ENCODE peak calls at places on chromosomes 13 and 19, in five cellular contexts. V is heart left ventricle, N is IMR-90, T is upper lobe of right lung, S is OCI-LY7. L is an unnamed sample. For H3K4me1, the result is how much of the 10 kb centered on the place peaks cover.

GRCh38 chr13:111632906-111633305 is 312.5 kb downstream of the TEX29 start:
- DNase-seq in V (no peak), N (no peak), T (no peak), S (no peak), L (no peak)

GRCh38 chr19:38360351-38360750 is 14.0 kb upstream of the PSMD8 start:
- DNase-seq in N (no peak), T (no peak), V (no peak), S (peak), L (no peak)

GRCh38 chr19:52070496-52070895 is 21.9 kb upstream of the ZNF432 start:
- DNase-seq in S (no peak), T (no peak), N (peak), V (no peak), L (no peak)

GRCh38 chr19:5103812-5104410 is 135.0 kb downstream of the KDM4B start:
- DNase-seq in N (no peak), V (no peak), S (no peak), T (no peak), L (no peak)

GRCh38 chr19:42596391-42597071 is 1.8 kb upstream of the CEACAM8 start:
- DNase-seq in S (peak), T (no peak), N (no peak), V (peak), L (no peak)

GRCh38 chr13:75088915-75089314 is 393.1 kb downstream of the TBC1D4 start:
- DNase-seq in S (no peak), N (no peak), V (no peak), T (no peak), L (no peak)

GRCh38 chr13:27962128-27962841 is 6.8 kb downstream of the CDX2 start:
- DNase-seq in V (no peak), T (no peak), N (no peak), S (no peak), L (no peak)

GRCh38 chr13:41008349-41008980 is 10.7 kb downstream of the ELF1 start:
- DNase-seq in V (no peak), S (no peak), T (no peak), N (peak), L (no peak)

GRCh38 chr19:37975071-37975470 is 68.1 kb downstream of the SIPA1L3 start:
- DNase-seq in T (peak), N (no peak), V (no peak), S (peak), L (no peak)

GRCh38 chr13:101398920-101399319 is 17.4 kb downstream of the NALCN start:
- DNase-seq in S (no peak), V (no peak), N (peak), T (no peak), L (no peak)

GRCh38 chr13:25489238-25489637 is 117.5 kb downstream of the ATP8A2 start:
- DNase-seq in N (no peak), S (no peak), V (no peak), T (no peak), L (no peak)

GRCh38 chr19:34639491-34640085 is 37.4 kb downstream of the SCGB2B2 start:
- DNase-seq in V (peak), S (peak), T (no peak), N (peak), L (no peak)

GRCh38 chr19:43589277-43589676 is 6.7 kb downstream of the IRGQ start:
- DNase-seq in S (no peak), T (no peak), N (no peak), V (no peak), L (no peak)

GRCh38 chr13:99205621-99206220 is 5.1 kb downstream of the UBAC2 start:
- DNase-seq in T (no peak), V (no peak), S (no peak), N (no peak), L (no peak)

GRCh38 chr19:8826371-8826770 is 5.7 kb downstream of the ZNF558 start:
- DNase-seq in N (no peak), V (no peak), S (peak), T (no peak), L (no peak)

GRCh38 chr19:46221981-46222610 is 7.4 kb upstream of the IGFL1 start:
- DNase-seq in T (peak), S (no peak), N (peak), V (peak), L (peak)

GRCh38 chr19:55615553-55616394 is 8.6 kb downstream of the ZNF784 start:
- DNase-seq in S (no peak), N (no peak), T (no peak), V (no peak), L (no peak)

GRCh38 chr19:40799558-40800338 is 757 bp downstream of the EGLN2 start:
- DNase-seq in S (peak), V (peak), N (no peak), T (peak), L (no peak)

GRCh38 chr13:70023506-70023905 is 84.1 kb upstream of the ATXN8OS start:
- DNase-seq in N (no peak), V (no peak), S (no peak), T (no peak), L (no peak)

GRCh38 chr13:48066310-48066989 is 28.5 kb downstream of the MED4 start:
- DNase-seq in N (peak), T (no peak), S (no peak), V (no peak), L (no peak)

GRCh38 chr19:41691268-41691970 is 3.3 kb upstream of the CEACAM7 start:
- DNase-seq in V (no peak), T (peak), S (no peak), N (no peak), L (no peak)

GRCh38 chr19:39752390-39752789 is 14.6 kb upstream of the CLC start:
- DNase-seq in N (no peak), V (no peak), S (no peak), T (no peak), L (no peak)

GRCh38 chr13:43200736-43201135 is 177.3 kb downstream of the DNAJC15 start:
- DNase-seq in S (no peak), V (no peak), T (no peak), N (no peak), L (no peak)

GRCh38 chr13:110528911-110529310 is 32.6 kb downstream of the RAB20 start:
- DNase-seq in T (no peak), N (no peak), S (no peak), V (no peak), L (no peak)

GRCh38 chr13:111513766-111514611 is 193.5 kb downstream of the TEX29 start:
- DNase-seq in N (no peak), T (no peak), S (no peak), V (no peak), L (no peak)

DNA sequence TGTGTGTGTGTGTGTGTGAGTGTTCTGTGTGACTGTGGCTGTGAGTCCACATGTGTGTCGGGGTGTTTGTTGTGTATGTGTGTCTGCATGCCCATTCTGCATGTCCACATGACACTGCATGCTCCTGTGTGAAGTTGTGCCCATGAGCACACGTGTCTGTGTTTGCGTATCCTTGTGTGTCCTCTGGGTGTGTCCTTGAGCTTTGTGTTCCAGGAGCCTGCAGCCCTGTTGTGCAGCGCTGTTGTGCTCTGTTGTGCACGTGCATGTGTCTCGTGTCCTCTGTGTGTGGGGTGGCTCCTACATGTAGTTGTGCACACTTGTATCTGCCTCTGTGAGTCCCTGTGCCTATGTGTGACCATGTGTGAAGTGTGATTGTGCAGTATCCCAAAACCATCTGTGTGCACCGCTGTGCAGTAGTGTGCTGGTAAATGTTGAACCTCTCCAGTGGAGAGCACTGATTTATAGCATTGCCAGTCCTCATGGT is 2.2 kb upstream of the ARHGEF18 start:
- DNase-seq in N (no peak), T (peak), V (no peak), S (peak), L (no peak)
- H3K4me1 ChIP-seq in N (under half), T (under half), V (under half), S (half or more), L (under half)

GRCh38 chr19:24033308-24033961 is 53.6 kb upstream of the ZNF254 start:
- DNase-seq in S (peak), T (peak), V (peak), N (peak), L (peak)
- TF ChIP-seq CTCF in S (no peak), T (no peak), V (no peak), N (peak), L (no peak)

GRCh38 chr19:305240-306150 is 14.3 kb upstream of the PLPP2 start:
- DNase-seq in S (no peak), T (no peak), N (no peak), V (no peak), L (no peak)
- H3K4me3 ChIP-seq in S (no peak), T (no peak), N (no peak), V (no peak), L (no peak)

GRCh38 chr13:30870049-30870884 is 35.8 kb upstream of the MEDAG start:
- DNase-seq in S (peak), N (peak), V (peak), T (no peak), L (peak)

GRCh38 chr13:30872195-30872594 is 33.9 kb upstream of the MEDAG start:
- DNase-seq in S (no peak), V (no peak), T (no peak), N (no peak), L (no peak)

GRCh38 chr13:30871713-30872029 is 34.4 kb upstream of the MEDAG start:
- DNase-seq in S (no peak), V (no peak), N (no peak), T (no peak), L (no peak)

GRCh38 chr13:30869491-30869890 is 36.6 kb upstream of the MEDAG start:
- DNase-seq in S (no peak), T (no peak), V (no peak), N (peak), L (no peak)

DNA sequence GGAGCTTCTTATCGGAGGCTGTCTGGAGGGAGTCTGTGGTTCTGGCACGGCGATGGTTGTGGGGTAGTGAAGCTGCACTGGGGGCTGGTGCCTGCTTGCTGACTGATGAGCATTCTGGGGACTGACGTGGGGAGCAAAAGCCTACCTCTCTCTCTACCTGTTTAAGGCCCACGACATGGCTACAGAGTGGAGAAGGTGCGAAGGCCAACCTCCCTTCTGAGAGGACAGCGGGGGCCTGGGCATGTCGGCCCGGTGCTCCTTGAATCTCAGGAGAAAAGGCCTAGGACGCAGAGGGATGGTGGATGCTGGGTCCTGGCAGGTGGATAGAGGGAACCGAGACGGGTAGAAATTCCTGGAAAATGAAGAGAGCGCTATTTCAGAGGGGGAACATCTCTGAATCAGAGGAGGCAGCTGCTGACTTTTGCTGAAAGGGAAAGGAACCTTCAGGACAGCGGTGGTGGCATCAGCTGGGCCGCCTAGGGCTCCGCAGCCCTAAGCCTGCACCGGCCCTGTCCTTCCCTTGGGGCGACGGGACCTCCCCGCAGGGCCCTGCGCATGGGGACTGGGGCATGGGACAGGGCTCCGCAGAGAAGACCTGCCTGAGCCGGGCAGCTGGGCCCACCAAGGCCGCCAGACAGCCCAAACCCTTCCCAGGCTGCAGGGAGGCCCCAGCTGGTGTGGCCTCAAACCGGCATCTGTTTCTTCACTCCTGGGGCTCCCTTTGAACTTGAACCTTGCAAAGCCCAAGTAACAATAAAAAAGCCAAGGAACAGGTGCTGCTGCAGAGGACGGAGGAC is 35.0 kb upstream of the MEDAG start:
- DNase-seq in T (no peak), N (no peak), S (no peak), V (no peak), L (no peak)
- H3K4me1 ChIP-seq in T (under half), N (under half), S (under half), V (under half), L (half or more)

DNA sequence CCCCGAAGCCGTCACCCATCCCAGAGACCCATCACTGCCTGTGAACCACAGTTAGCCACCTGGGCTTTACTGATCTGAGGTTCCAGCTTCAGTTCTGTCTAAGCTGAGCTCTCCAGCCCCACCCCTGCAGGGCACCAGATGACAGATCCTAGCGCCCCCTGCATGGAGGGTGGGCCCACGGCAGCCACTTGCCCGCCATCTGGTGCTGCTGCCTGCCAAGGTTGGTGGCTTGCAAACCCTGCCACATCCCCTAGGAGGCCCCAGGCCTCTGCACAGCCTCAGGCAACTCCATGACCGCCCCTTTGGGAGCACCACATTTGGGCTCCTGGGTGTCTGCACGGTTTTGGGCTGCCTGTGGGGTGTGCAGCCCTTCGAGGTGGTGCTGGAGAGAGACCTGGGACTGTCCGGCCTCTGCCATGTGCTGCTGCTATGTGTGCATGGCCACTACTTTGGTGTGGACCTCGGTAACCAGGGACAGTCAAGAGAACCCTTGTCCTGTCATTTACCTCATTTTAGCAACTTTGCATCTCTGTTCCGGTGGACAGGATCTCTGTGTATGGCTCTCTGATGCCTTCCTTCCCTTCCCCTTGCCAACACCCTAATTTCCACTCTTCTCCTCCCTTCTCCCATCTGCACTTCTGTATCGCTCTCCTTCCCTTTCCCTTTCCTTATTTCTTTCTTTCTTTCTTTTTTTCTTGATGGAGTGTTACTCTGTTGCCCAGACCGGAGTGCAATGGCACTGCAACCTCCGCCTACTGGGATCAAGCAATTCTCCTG is 17.4 kb upstream of the SDHAF1 start:
- DNase-seq in N (no peak), S (peak), V (no peak), T (no peak), L (no peak)
- TF ChIP-seq CTCF in N (peak), S (peak), V (no peak), T (no peak), L (no peak)

L was measured in tibial artery.